ENCODE peak calls at places on chromosomes 12 and 14, in five cellular contexts. D, U, O, G and V are unnamed samples.

GRCh38 chr12:96241484-96242256 is 47.5 kb downstream of the ELK3 start:
- DNase-seq in D (peak; percentile 92), U (no peak), O (no peak), G (peak; percentile 27), V (no peak)

GRCh38 chr14:60510254-60510975 is 1.5 kb downstream of the SIX6 start:
- DNase-seq in D (no peak), U (no peak), O (no peak), G (no peak), V (no peak)

GRCh38 chr12:10562306-10562933 is 51.0 kb downstream of the MAGOHB start:
- DNase-seq in D (peak; percentile 38), U (no peak), O (peak; percentile 24), G (no peak), V (no peak)

GRCh38 chr12:111180830-111181726 is 187.8 kb downstream of the PHETA1 start:
- DNase-seq in D (no peak), U (peak; percentile 71), O (peak; percentile 62), G (no peak), V (no peak)

GRCh38 chr14:104332634-104333270 is 194.4 kb downstream of the KIF26A start:
- DNase-seq in D (no peak), U (no peak), O (no peak), G (no peak), V (peak; percentile 82)

GRCh38 chr12:110073049-110073831 is 24.9 kb upstream of the C12orf76 start:
- DNase-seq in D (no peak), U (peak; percentile 28), O (no peak), G (peak; percentile 42), V (no peak)

GRCh38 chr14:32381869-32382268 is 52.8 kb downstream of the AKAP6 start:
- DNase-seq in D (no peak), U (no peak), O (no peak), G (no peak), V (no peak)

GRCh38 chr14:95039993-95040348 is 117.4 kb downstream of the DICER1 start:
- DNase-seq in D (no peak), U (no peak), O (no peak), G (no peak), V (peak; percentile 73)

GRCh38 chr12:54082402-54082892 is 28.8 kb downstream of the HOXC4 start:
- DNase-seq in D (no peak), U (no peak), O (no peak), G (peak; percentile 58), V (no peak)

GRCh38 chr14:99278836-99279235 is 6.8 kb upstream of the BCL11B start:
- DNase-seq in D (no peak), U (no peak), O (no peak), G (no peak), V (peak; percentile 34)

GRCh38 chr14:31253746-31254471 is 46.3 kb upstream of the HECTD1 start:
- DNase-seq in D (no peak), U (no peak), O (no peak), G (no peak), V (no peak)

GRCh38 chr14:104390941-104391901 is 188.3 kb upstream of the C14orf180 start:
- DNase-seq in D (no peak), U (no peak), O (no peak), G (no peak), V (peak; percentile 76)

DNA sequence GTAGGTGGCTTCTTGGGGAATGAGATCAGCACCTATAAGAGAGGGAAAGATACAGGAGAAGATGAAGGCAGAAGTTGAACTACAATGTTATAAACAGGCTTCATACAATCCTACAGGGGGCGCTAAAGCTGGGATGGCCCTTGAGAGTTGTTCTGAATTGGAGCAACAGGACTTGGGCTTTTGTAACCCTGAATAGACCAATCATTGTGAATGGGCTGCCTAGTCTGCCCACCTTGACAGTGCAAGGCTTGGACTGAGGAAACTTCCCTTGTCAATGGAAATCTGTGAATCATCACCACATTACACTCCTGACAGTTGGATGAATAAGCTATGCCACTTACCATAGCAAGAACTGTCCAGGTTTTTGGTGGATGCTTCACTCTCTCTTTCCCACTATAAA is 306.1 kb downstream of the KCNC2 start:
- DNase-seq in D (no peak), U (no peak), O (no peak), G (no peak), V (no peak)
- TF ChIP-seq CTCF in D (peak; percentile 57), U (no peak), O (peak; percentile 2), G (no peak), V (no peak)

GRCh38 chr12:103877934-103878510 is 37.0 kb upstream of the NT5DC3 start:
- DNase-seq in D (peak; percentile 63), U (no peak), O (peak; percentile 46), G (peak; percentile 64), V (no peak)
- TF ChIP-seq CTCF in D (peak; percentile 85), U (peak; percentile 57), O (peak; percentile 77), G (peak; percentile 81), V (peak; percentile 81)

DNA sequence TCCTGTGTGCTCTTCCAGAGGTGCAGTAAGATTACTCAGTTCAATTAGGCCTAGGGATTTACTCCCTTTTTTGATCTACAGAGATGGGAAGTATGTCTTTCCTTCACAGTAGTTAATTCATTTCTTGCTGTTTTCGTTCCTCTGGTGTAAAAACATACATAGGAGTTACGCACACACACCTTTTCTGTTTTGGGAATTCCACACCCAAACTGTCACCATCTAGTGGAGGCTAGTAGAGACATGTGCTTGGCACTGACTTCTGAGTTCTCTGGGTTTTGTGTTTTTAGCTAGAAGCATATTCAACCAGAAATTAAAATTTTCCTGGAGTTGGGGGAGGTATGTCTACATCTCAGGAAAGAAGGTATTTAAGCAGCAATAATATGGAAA is 1.4 kb downstream of the SUSD6 start:
- DNase-seq in D (no peak), U (no peak), O (no peak), G (no peak), V (no peak)
- TF ChIP-seq CTCF in D (peak; percentile 17), U (no peak), O (peak; percentile 3), G (no peak), V (peak; percentile 25)

GRCh38 chr14:106605548-106606448 is 1079.4 kb downstream of the TMEM121 start:
- DNase-seq in D (no peak), U (peak; percentile 18), O (no peak), G (peak; percentile 88), V (no peak)
- TF ChIP-seq CTCF in D (no peak), U (no peak), O (no peak), G (peak; percentile 76), V (no peak)

GRCh38 chr12:5944688-5945070 is 380 bp downstream of the ANO2 start:
- DNase-seq in D (no peak), U (no peak), O (peak; percentile 1), G (no peak), V (no peak)
- TF ChIP-seq CTCF in D (no peak), U (no peak), O (no peak), G (no peak), V (no peak)

GRCh38 chr14:50057331-50057730 is 59.0 kb downstream of the VCPKMT start:
- DNase-seq in D (no peak), U (no peak), O (no peak), G (no peak), V (no peak)

GRCh38 chr14:50056457-50056856 is 59.9 kb downstream of the VCPKMT start:
- DNase-seq in D (no peak), U (no peak), O (no peak), G (no peak), V (no peak)

GRCh38 chr14:50053935-50054334 is 62.4 kb downstream of the VCPKMT start:
- DNase-seq in D (no peak), U (no peak), O (no peak), G (no peak), V (no peak)

GRCh38 chr14:50058112-50058511 is 58.3 kb downstream of the VCPKMT start:
- DNase-seq in D (no peak), U (no peak), O (no peak), G (no peak), V (no peak)

DNA sequence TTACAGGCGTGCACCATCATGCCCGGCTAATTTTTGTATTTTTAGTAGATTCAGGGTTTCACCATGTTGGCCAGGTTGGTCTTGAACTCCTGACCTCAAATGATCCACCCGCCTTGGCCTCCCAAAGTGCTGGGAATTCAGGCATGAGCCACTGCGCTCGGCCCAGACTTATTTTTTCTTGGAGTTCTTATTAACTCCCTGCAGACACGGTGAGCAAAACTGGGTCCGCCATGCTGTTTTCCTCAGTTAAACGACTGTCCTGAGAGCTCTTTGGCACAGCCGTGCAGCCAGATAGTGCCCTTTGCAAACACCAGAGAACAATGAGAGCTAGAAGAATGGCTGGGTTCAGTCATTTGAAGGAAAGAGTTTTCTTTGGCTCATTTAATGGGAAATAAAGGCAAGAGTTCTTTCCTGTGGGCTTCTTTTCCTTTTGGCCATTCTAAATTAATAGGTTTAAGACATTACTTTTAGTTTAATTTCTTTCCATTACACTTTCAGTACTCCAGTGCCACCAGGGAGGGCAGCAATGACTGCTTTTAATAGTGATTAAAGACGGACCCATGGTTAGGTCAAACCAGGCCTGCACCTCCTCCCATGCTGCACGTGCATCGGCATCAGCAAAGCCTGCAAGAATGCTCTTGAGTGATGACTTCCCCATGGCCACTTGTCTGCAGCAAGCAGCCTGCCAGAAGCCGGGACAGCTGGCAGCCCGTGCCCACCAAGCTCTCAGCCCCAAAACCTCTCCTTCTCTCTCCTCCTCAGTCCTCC is 60.7 kb downstream of the VCPKMT start:
- DNase-seq in D (no peak), U (no peak), O (no peak), G (peak; percentile 74), V (no peak)
- TF ChIP-seq CTCF in D (peak; percentile 33), U (no peak), O (no peak), G (peak; percentile 52), V (no peak)

GRCh38 chr12:6684609-6685008 is 4.6 kb downstream of the ZNF384 start:
- DNase-seq in D (no peak), U (no peak), O (no peak), G (no peak), V (no peak)
- TF ChIP-seq CTCF in D (peak; percentile 63), U (no peak), O (peak; percentile 37), G (peak; percentile 67), V (peak; percentile 60)

GRCh38 chr12:7158866-7159600 is 28.9 kb downstream of the CLSTN3 start:
- DNase-seq in D (no peak), U (no peak), O (no peak), G (peak; percentile 37), V (no peak)

GRCh38 chr12:7160183-7160582 is 29.3 kb upstream of the PEX5 start:
- DNase-seq in D (no peak), U (no peak), O (no peak), G (no peak), V (no peak)

GRCh38 chr12:7161327-7161726 is 28.2 kb upstream of the PEX5 start:
- DNase-seq in D (no peak), U (no peak), O (no peak), G (peak; percentile 25), V (no peak)

GRCh38 chr12:7161811-7162210 is 27.7 kb upstream of the PEX5 start:
- DNase-seq in D (no peak), U (no peak), O (peak; percentile 28), G (peak; percentile 21), V (no peak)

DNA sequence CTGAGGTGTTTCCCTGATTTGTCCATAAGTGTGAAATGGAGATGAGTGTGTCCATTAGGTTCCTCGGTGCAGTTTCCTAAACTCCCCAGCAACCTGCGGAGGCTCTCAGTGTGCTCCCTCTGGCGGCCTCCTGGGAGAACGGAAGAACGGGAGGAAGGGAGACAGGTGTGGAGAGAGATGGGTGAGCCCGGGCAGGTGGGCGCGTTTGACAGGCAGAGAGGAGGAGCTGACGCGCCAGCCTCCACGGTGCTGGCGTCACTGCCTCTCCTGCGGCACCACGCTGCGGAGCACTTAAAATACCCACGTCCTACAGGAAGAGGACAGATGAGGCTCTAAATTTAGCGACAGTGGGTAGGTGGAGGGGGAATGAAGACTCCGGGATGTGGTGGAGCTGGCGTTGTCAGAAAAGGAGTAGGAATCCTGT is 26.8 kb upstream of the PEX5 start:
- DNase-seq in D (no peak), U (no peak), O (no peak), G (peak; percentile 7), V (no peak)
- TF ChIP-seq CTCF in D (peak; percentile 69), U (peak; percentile 22), O (peak; percentile 53), G (no peak), V (peak; percentile 37)